ENCODE peak calls at places on chromosome 9, in nine cellular contexts. L is neural progenitor cell, T is psoas muscle, Q is tibial artery, M is upper lobe of right lung, V is lung, X is HL-60, K is HCT116, P is HFF-Myc. D is an unnamed sample.

GRCh38 chr9:131320031-131320685 is 30.6 kb downstream of the PLPP7 start:
- DNase-seq in L (no peak), T (peak), Q (no peak), M (peak), V (no peak), X (no peak), K (no peak), P (no peak), D (no peak)

GRCh38 chr9:124180557-124180956 is 77.2 kb upstream of the NEK6 start:
- DNase-seq in L (no peak), T (no peak), Q (peak), M (peak), V (no peak), X (no peak), K (no peak), P (peak), D (no peak)

GRCh38 chr9:97046228-97046627 is 7.3 kb upstream of the CTSV start:
- DNase-seq in L (no peak), T (no peak), Q (no peak), M (peak), V (peak), X (no peak), K (peak), P (no peak), D (no peak)

GRCh38 chr9:120267929-120268328 is 312.0 kb downstream of the CDK5RAP2 start:
- DNase-seq in L (no peak), T (no peak), Q (no peak), M (no peak), V (no peak), X (no peak), K (no peak), P (no peak), D (no peak)

GRCh38 chr9:112819635-112820496 is 69.3 kb downstream of the SNX30 start:
- DNase-seq in L (peak), T (peak), Q (peak), M (no peak), V (no peak), X (no peak), K (peak), P (peak), D (no peak)

GRCh38 chr9:136538599-136539426 is 7.0 kb downstream of the NOTCH1 start:
- DNase-seq in L (no peak), T (no peak), Q (peak), M (no peak), V (no peak), X (no peak), K (no peak), P (no peak), D (no peak)

GRCh38 chr9:92001244-92001643 is 51.2 kb upstream of the ROR2 start:
- DNase-seq in L (no peak), T (no peak), Q (no peak), M (no peak), V (peak), X (no peak), K (no peak), P (peak), D (no peak)

GRCh38 chr9:81374881-81375280 is 314.5 kb downstream of the TLE1 start:
- DNase-seq in L (no peak), T (no peak), Q (no peak), M (no peak), V (no peak), X (no peak), K (no peak), P (no peak), D (no peak)

DNA sequence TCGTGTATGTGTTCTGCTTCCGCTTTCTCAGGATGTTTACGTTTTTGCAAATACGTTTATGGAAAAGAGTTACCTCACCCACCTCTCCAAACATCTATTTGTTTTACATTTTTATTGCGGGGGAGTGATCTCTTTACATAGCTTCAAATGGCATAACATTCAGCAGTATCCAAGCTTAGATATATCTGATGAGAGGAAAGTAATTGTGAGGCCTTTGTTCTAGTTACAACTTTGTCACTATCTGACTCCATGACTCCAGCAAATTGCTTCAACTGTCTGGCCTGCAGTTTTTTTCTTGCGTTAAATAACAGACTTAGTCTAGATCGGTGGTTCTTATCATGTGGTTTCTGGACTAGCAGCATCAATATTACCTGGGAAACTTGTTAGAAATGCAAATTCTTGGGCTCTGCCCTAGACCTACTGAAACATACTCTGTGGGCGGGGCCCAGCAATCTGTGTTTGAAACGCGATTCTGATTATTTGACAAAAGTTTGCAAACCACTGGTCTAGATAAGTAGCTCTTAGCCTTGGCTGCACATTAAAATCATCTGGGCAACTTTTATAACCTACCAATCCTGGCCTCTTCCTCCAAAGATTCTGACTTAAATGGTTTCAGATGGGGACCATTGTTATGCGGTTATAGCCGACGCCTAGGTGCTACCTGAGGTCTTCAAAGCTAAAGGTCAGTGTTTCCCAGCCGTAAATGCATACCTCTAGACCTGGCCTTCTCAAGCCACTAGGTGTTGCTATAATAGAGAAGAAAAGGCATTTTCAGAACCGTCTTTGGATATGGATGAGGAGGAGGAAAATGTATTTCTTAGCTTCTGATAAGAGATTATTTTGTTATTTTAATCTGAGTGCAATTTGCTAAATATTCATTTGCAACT is 73.9 kb downstream of the C9orf85 start:
- DNase-seq in L (peak), T (no peak), Q (no peak), M (no peak), V (no peak), X (no peak), K (no peak), P (no peak), D (no peak)
- TF ChIP-seq CTCF in L (peak), T (no peak), Q (no peak), M (no peak), V (no peak), X (no peak), K (peak), P (no peak), D (no peak)

DNA sequence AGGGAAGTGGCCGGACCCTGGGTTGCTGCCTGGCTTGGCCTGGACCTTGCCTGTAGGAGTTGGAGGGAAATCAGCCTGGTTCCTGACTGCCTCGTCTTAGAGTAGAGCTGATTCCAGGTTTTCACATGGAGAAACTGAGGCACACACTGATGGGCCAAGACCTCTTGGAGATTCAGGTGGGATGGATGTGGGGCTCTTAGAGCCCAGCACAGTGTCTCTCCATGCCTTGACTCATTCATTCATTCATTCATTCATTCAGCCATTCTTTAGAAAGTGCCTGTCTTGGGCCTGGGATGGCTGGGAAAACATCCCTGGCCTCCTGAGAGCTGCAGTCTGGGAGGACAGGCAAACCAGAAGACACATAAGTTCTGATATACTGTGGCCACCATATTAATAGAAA is 2.2 kb downstream of the LRRC8A start:
- DNase-seq in L (no peak), T (no peak), Q (no peak), M (no peak), V (no peak), X (no peak), K (no peak), P (no peak), D (no peak)
- H3K4me3 ChIP-seq in L (no peak), T (peak), Q (peak), M (peak), V (no peak), X (no peak), K (no peak), P (no peak), D (no peak)

GRCh38 chr9:98917691-98918487 is 25.8 kb upstream of the COL15A1 start:
- DNase-seq in L (no peak), T (no peak), Q (peak), M (no peak), V (no peak), X (no peak), K (no peak), P (no peak), D (no peak)

GRCh38 chr9:98915599-98915998 is 28.1 kb upstream of the COL15A1 start:
- DNase-seq in L (no peak), T (no peak), Q (no peak), M (no peak), V (no peak), X (no peak), K (no peak), P (no peak), D (no peak)

GRCh38 chr9:98913044-98913443 is 30.7 kb upstream of the COL15A1 start:
- DNase-seq in L (no peak), T (peak), Q (no peak), M (no peak), V (no peak), X (no peak), K (no peak), P (no peak), D (no peak)

GRCh38 chr9:98913705-98914104 is 30.0 kb upstream of the COL15A1 start:
- DNase-seq in L (no peak), T (no peak), Q (no peak), M (no peak), V (no peak), X (no peak), K (no peak), P (no peak), D (no peak)

GRCh38 chr9:98916660-98917059 is 27.0 kb upstream of the COL15A1 start:
- DNase-seq in L (peak), T (peak), Q (peak), M (no peak), V (no peak), X (no peak), K (no peak), P (no peak), D (no peak)
- TF ChIP-seq CTCF in L (no peak), T (no peak), Q (no peak), M (no peak), V (no peak), X (no peak), K (no peak), P (no peak), D (no peak)

GRCh38 chr9:94085062-94085639 is 887 bp downstream of the PTPDC1 start:
- DNase-seq in L (no peak), T (no peak), Q (no peak), M (no peak), V (no peak), X (no peak), K (peak), P (no peak), D (no peak)
- H3K4me3 ChIP-seq in L (no peak), T (no peak), Q (no peak), M (no peak), V (no peak), X (no peak), K (no peak), P (no peak), D (no peak)

D was measured in GM12864.